ENCODE peak calls at places on chromosomes 7 and 10, in six cellular contexts. H is Panc1, U is HepG2, S is right cardiac atrium, Z is K562, Q is upper lobe of left lung. J is an unnamed sample.

GRCh38 chr7:148871030-148871429 is 13.1 kb downstream of the EZH2 start:
- ATAC-seq in H (no peak), U (no peak), S (no peak), Z (no peak), Q (no peak), J (no peak)

GRCh38 chr10:50469778-50470193 is 154.0 kb downstream of the SGMS1 start:
- ATAC-seq in H (no peak), U (no peak), S (peak), Z (no peak), Q (no peak), J (no peak)

GRCh38 chr7:117269417-117269816 is 53.4 kb downstream of the WNT2 start:
- ATAC-seq in H (peak), U (no peak), S (no peak), Z (peak), Q (peak), J (no peak)

GRCh38 chr7:147406521-147407115 is 1183.9 kb upstream of the C7orf33 start:
- ATAC-seq in H (no peak), U (no peak), S (no peak), Z (no peak), Q (no peak), J (no peak)

GRCh38 chr7:2175091-2175490 is 57.7 kb downstream of the MAD1L1 start:
- ATAC-seq in H (no peak), U (no peak), S (peak), Z (no peak), Q (peak), J (peak)

GRCh38 chr10:44593952-44594351 is 209.1 kb upstream of the CXCL12 start:
- ATAC-seq in H (no peak), U (no peak), S (no peak), Z (no peak), Q (no peak), J (no peak)

GRCh38 chr7:103809229-103809994 is 180.0 kb downstream of the RELN start:
- ATAC-seq in H (no peak), U (peak), S (no peak), Z (peak), Q (no peak), J (no peak)

GRCh38 chr7:141452911-141453310 is 98.3 kb upstream of the AGK start:
- ATAC-seq in H (no peak), U (no peak), S (no peak), Z (no peak), Q (no peak), J (no peak)

GRCh38 chr10:8338177-8338766 is 283.8 kb downstream of the GATA3 start:
- ATAC-seq in H (no peak), U (no peak), S (no peak), Z (no peak), Q (no peak), J (no peak)

GRCh38 chr7:102396710-102397019 is 502 bp downstream of the PRKRIP1 start:
- ATAC-seq in H (peak), U (peak), S (no peak), Z (peak), Q (no peak), J (no peak)

GRCh38 chr10:80265740-80266512 is 23.5 kb downstream of the MAT1A start:
- ATAC-seq in H (peak), U (peak), S (peak), Z (peak), Q (peak), J (no peak)

GRCh38 chr7:40700653-40701475 is 566.1 kb downstream of the SUGCT start:
- ATAC-seq in H (no peak), U (no peak), S (no peak), Z (no peak), Q (no peak), J (no peak)

GRCh38 chr10:32893431-32893830 is 64.6 kb downstream of the ITGB1 start:
- ATAC-seq in H (peak), U (peak), S (no peak), Z (peak), Q (peak), J (no peak)

GRCh38 chr10:28135258-28135657 is 136.4 kb upstream of the ODAD2 start:
- ATAC-seq in H (no peak), U (no peak), S (no peak), Z (no peak), Q (no peak), J (no peak)

GRCh38 chr10:624605-625334 is 64.7 kb downstream of the DIP2C start:
- ATAC-seq in H (peak), U (peak), S (peak), Z (peak), Q (peak), J (peak)

GRCh38 chr7:80087051-80087767 is 47.4 kb upstream of the GNAI1 start:
- ATAC-seq in H (peak), U (no peak), S (no peak), Z (no peak), Q (no peak), J (no peak)

GRCh38 chr7:99478464-99479440 is 6.1 kb downstream of the ZNF789 start:
- ATAC-seq in H (peak), U (peak), S (peak), Z (peak), Q (peak), J (peak)

GRCh38 chr7:101174322-101174854 is 5.7 kb downstream of the NAT16 start:
- ATAC-seq in H (no peak), U (no peak), S (no peak), Z (peak), Q (no peak), J (no peak)
- H3K4me3 ChIP-seq in H (no peak), U (peak), S (no peak), Z (no peak), Q (no peak), J (no peak)

GRCh38 chr7:159032310-159032709 is 112.4 kb downstream of the VIPR2 start:
- ATAC-seq in H (no peak), U (no peak), S (no peak), Z (no peak), Q (no peak), J (no peak)

GRCh38 chr7:159032753-159033472 is 111.8 kb downstream of the VIPR2 start:
- ATAC-seq in H (no peak), U (no peak), S (no peak), Z (no peak), Q (no peak), J (no peak)

GRCh38 chr7:159031135-159031701 is 113.4 kb downstream of the VIPR2 start:
- ATAC-seq in H (peak), U (peak), S (peak), Z (peak), Q (peak), J (peak)

GRCh38 chr7:159030490-159031134 is 114.1 kb downstream of the VIPR2 start:
- ATAC-seq in H (peak), U (peak), S (peak), Z (peak), Q (peak), J (peak)

DNA sequence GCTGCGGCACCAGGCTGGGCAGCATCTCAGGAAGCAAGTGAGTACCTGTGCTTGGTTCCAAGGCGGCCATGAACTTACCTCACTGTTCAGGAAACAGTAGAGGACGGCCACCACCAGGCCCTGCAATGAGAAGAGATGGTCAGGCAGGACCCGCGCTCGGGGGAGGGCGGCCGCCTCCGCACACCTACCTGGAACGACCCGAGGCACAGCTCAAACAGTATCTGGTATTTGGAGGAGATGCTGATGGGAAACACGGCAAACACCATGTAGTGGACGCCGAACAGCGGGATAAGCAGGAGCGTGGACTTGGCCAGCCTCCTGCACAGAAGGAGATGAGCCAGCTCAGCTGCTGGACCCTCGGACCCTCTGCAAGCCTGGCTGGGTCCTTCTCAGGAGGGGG is 112.9 kb downstream of the VIPR2 start:
- ATAC-seq in H (no peak), U (no peak), S (no peak), Z (no peak), Q (no peak), J (no peak)
- H3K4me3 ChIP-seq in H (no peak), U (no peak), S (no peak), Z (no peak), Q (no peak), J (peak)

DNA sequence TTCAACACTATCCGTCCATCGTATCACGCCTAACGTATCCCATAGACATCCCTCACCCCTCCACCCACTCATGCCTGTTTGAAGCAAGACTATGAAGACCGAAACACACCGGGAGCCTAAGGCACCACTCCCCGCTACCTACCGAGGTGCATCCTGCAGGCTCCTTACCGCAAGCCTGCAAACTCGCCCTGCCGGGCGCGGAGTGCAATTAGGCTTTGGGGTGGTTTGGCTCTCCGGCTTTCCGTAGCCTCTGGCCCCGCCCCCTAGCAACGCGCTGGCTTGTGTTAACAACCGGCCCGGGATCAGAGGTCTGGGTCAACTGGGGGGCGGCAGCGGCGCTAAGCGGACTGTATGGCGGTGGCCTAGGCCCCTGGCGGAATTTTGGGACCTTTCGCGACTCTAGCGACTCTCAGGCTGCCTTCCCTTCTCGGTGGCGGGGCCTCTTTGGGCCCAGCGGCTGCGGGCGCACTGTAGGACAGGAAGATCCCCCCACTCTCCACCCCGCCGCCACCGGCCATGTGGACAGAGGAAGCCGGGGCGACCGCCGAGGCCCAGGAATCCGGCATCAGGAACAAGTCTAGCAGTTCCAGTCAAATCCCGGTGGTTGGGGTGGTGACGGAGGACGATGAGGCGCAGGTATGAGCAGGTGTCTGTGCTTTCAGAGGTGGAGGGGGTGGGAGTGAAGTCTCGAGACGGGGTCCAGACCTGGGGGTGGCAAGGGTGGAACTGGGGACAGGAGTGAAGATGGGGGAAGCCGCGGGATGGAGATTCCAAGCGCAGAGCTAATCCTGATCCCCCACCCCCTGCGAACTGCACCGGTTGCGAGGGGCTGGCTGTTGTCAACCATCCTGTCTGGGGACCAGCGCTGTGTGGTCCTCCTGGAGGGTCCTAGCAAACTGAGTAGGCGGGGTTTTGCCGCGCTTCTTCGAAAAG is at the start of gene CFAP69:
- ATAC-seq in H (peak), U (peak), S (peak), Z (peak), Q (peak), J (peak)
- H3K4me3 ChIP-seq in H (peak), U (peak), S (peak), Z (peak), Q (peak), J (peak)

DNA sequence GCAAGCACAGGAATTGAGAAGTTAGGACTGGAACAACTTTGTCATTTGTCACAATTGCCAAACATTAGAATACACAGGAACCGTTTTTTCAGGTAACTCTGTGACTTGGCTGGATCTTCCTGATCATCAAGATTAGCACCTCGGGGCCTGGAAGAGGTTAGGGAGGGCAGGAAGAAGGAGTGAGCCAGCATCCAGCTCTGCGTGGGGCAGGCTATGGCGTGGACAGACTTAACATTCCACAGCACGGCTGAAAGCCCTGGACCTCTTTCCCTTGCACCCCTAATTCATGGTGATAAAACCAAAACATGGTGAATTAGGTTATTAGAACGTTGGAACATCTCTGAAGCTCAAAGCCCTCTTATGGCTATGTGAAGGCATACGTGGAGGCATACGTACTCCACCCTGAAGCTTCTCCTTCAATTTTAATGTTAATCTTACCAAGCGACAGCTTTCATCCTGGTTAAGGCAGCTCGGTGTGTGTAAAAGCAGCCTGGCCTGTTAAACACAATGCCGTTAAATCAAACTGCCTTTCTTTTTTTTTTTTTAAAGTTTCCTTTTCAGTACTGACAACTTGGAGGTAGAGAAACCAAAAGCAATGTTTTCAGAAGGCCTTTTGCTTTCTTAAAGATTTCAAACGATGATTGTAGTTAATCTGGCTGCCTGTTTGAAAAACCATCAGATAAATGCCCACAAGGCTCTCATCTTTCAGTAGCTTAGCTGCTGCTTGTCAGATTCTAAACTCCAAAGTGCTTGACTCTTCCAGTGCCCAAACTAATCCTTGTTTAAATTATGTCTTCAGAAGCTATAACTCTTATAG is 4.5 kb downstream of the GRK5 start:
- ATAC-seq in H (no peak), U (no peak), S (no peak), Z (no peak), Q (no peak), J (no peak)
- H3K4me3 ChIP-seq in H (peak), U (no peak), S (no peak), Z (no peak), Q (peak), J (peak)